ENCODE peak calls at places on chromosomes 4 and X, in nine cellular contexts. D is heart right ventricle, F is substantia nigra, U is transverse colon, Z is PC-3, O is Panc1, X is caudate nucleus, W is GM23248, S is pancreas. G is an unnamed sample.

GRCh38 chr4:115537387-115537786 is 424.0 kb upstream of the NDST4 start:
- DNase-seq in D (no peak), F (no peak), U (no peak), Z (peak; percentile 27), O (no peak), X (no peak), W (peak; percentile 46), S (no peak), G (no peak)

GRCh38 chr4:72525938-72526337 is 43.1 kb downstream of the ADAMTS3 start:
- DNase-seq in D (peak; percentile 85), F (peak; percentile 21), U (no peak), Z (no peak), O (no peak), X (no peak), W (peak; percentile 50), S (no peak), G (peak; percentile 79)

GRCh38 chr4:108651068-108651794 is 832 bp downstream of the OSTC start:
- DNase-seq in D (no peak), F (no peak), U (no peak), Z (peak; percentile 29), O (no peak), X (no peak), W (peak; percentile 93), S (no peak), G (no peak)

GRCh38 chr4:69713593-69713992 is 46.8 kb downstream of the SULT1B1 start:
- DNase-seq in D (no peak), F (no peak), U (no peak), Z (no peak), O (no peak), X (no peak), W (peak; percentile 66), S (no peak), G (peak; percentile 57)

GRCh38 chrX:51837926-51838325 is 55.5 kb upstream of the MAGED1 start:
- DNase-seq in D (peak; percentile 22), F (peak; percentile 7), U (peak; percentile 60), Z (no peak), O (no peak), X (no peak), W (peak; percentile 50), S (no peak), G (no peak)

GRCh38 chr4:4488405-4489404 is 53.1 kb downstream of the STX18 start:
- DNase-seq in D (peak; percentile 63), F (peak; percentile 73), U (peak; percentile 77), Z (peak; percentile 76), O (peak; percentile 60), X (peak; percentile 24), W (peak; percentile 84), S (peak; percentile 38), G (peak; percentile 66)

GRCh38 chrX:129726307-129727111 is 12.3 kb upstream of the XPNPEP2 start:
- DNase-seq in D (peak; percentile 64), F (peak; percentile 69), U (peak; percentile 62), Z (peak; percentile 82), O (peak; percentile 63), X (peak; percentile 1), W (peak; percentile 73), S (peak; percentile 14), G (no peak)

GRCh38 chr4:181870326-181870725 is 372.9 kb upstream of the TENM3 start:
- DNase-seq in D (no peak), F (no peak), U (no peak), Z (no peak), O (no peak), X (no peak), W (no peak), S (no peak), G (no peak)

GRCh38 chrX:129522184-129523059 is 868 bp downstream of the SMARCA1 start:
- DNase-seq in D (peak; percentile 56), F (peak; percentile 22), U (peak; percentile 31), Z (peak; percentile 63), O (no peak), X (peak; percentile 7), W (peak; percentile 81), S (peak; percentile 45), G (peak; percentile 28)

GRCh38 chr4:120156115-120156718 is 89.6 kb upstream of the MAD2L1 start:
- DNase-seq in D (peak; percentile 19), F (no peak), U (no peak), Z (peak; percentile 75), O (peak; percentile 52), X (no peak), W (peak; percentile 60), S (peak; percentile 8), G (no peak)

GRCh38 chr4:180542445-180543100 is 1700.6 kb upstream of the TENM3 start:
- DNase-seq in D (no peak), F (no peak), U (no peak), Z (peak; percentile 67), O (no peak), X (no peak), W (no peak), S (no peak), G (no peak)

GRCh38 chr4:128379860-128380259 is 92.2 kb upstream of the PGRMC2 start:
- DNase-seq in D (no peak), F (no peak), U (peak; percentile 28), Z (peak; percentile 44), O (no peak), X (no peak), W (peak; percentile 57), S (peak; percentile 52), G (peak; percentile 69)

GRCh38 chrX:19625612-19626011 is 110.3 kb upstream of the MAP3K15 start:
- DNase-seq in D (no peak), F (no peak), U (peak; percentile 25), Z (peak; percentile 81), O (no peak), X (no peak), W (peak; percentile 50), S (no peak), G (no peak)

GRCh38 chrX:334331-334891 is 15.8 kb upstream of the GTPBP6 start:
- DNase-seq in D (no peak), F (no peak), U (no peak), Z (no peak), O (no peak), X (no peak), W (no peak), S (no peak), G (no peak)

GRCh38 chr4:1752284-1753041 is 31.1 kb downstream of the TACC3 start:
- DNase-seq in D (no peak), F (no peak), U (peak; percentile 24), Z (no peak), O (no peak), X (no peak), W (no peak), S (no peak), G (no peak)

GRCh38 chr4:105666693-105667092 is 41.8 kb downstream of the INTS12 start:
- DNase-seq in D (no peak), F (no peak), U (no peak), Z (peak; percentile 43), O (no peak), X (no peak), W (peak; percentile 46), S (no peak), G (no peak)

GRCh38 chrX:129701624-129702069 is 37.1 kb upstream of the XPNPEP2 start:
- DNase-seq in D (peak; percentile 77), F (peak; percentile 7), U (peak; percentile 15), Z (no peak), O (no peak), X (peak; percentile 31), W (peak; percentile 66), S (peak; percentile 7), G (peak; percentile 94)

GRCh38 chr4:81084624-81085023 is 54.1 kb downstream of the BMP3 start:
- DNase-seq in D (no peak), F (no peak), U (no peak), Z (no peak), O (no peak), X (no peak), W (no peak), S (no peak), G (no peak)

GRCh38 chr4:153794001-153794400 is 5.1 kb upstream of the SFRP2 start:
- DNase-seq in D (no peak), F (no peak), U (no peak), Z (peak; percentile 29), O (no peak), X (no peak), W (no peak), S (no peak), G (no peak)

GRCh38 chrX:74579597-74580209 is 34.7 kb downstream of the RLIM start:
- DNase-seq in D (no peak), F (no peak), U (no peak), Z (no peak), O (no peak), X (no peak), W (peak; percentile 38), S (no peak), G (no peak)
- H3K27ac ChIP-seq in D (no peak overlapping the region), F (no peak overlapping the region), U (no peak overlapping the region), Z (no peak overlapping the region), O (no peak overlapping the region), X (no peak overlapping the region), W (no peak overlapping the region), S (no peak overlapping the region), G (no peak overlapping the region)

GRCh38 chr4:3073158-3074077 is 920 bp downstream of the HTT-AS start:
- DNase-seq in D (peak; percentile 30), F (no peak), U (no peak), Z (no peak), O (no peak), X (no peak), W (no peak), S (no peak), G (peak; percentile 70)
- H3K27ac ChIP-seq in D (peak overlapping the region; percentile 71), F (peak overlapping the region; percentile 40), U (peak overlapping the region; percentile 97), Z (no peak overlapping the region), O (no peak overlapping the region), X (peak overlapping the region; percentile 73), W (no peak overlapping the region), S (no peak overlapping the region), G (peak overlapping the region; percentile 78)

DNA sequence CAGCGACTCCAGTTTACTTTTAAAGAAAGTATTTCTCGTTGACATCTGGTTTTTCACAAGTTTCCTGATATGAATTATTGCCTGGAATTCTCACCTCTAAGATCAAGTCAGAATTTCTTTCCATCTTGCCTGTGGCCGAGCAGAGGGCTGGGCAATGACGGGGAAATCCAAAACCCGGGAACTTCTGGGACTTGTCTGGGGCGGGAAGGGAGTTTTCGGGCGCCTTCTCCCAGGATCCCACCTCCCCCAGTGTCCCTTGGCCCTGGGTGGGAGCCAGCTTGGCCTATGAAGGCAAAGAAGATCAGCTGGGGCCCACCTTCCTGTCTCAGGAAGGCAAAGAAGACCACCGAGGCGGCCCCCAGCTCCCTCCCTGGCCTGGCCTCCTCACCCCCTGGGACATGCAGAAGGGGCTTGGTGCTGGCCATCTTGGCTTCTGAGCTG is 15.5 kb downstream of the SORCS2 start:
- DNase-seq in D (no peak), F (no peak), U (no peak), Z (no peak), O (no peak), X (no peak), W (peak; percentile 56), S (no peak), G (no peak)
- H3K27ac ChIP-seq in D (peak overlapping the region; percentile 62), F (no peak overlapping the region), U (peak overlapping the region; percentile 75), Z (peak overlapping the region; percentile 98), O (no peak overlapping the region), X (peak overlapping the region; percentile 64), W (peak overlapping the region; percentile 95), S (no peak overlapping the region), G (peak overlapping the region; percentile 67)

DNA sequence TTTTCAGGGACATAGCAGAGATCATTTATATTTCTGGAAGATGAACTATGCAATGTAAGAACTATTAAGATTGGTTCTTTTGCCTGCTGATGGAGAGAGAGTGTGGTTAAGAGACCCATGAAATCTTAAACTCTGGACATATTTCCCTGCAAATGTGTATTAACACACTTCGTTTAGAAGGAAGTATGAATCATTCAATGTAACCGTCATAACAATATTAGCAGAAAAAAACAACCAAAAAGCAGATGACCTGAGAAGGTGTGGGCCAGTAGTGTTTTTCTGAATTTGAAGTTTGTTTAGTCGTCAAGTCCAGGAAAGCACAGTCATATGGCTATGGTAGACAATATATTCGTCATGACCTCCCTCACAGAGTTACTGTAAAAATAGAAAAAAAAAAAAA is 2.5 kb upstream of the TMPRSS11D start:
- DNase-seq in D (no peak), F (no peak), U (no peak), Z (peak; percentile 53), O (peak; percentile 7), X (no peak), W (peak; percentile 60), S (no peak), G (no peak)
- H3K27ac ChIP-seq in D (no peak overlapping the region), F (no peak overlapping the region), U (no peak overlapping the region), Z (peak overlapping the region; percentile 95), O (no peak overlapping the region), X (no peak overlapping the region), W (peak overlapping the region; percentile 93), S (no peak overlapping the region), G (no peak overlapping the region)